ENCODE peak calls at places on chromosomes 3 and 15, in ten cellular contexts. N is cardiac fibroblast, J is GM13976, Q is Calu3, C is IMR-90, K is NB4, I is esophagus muscularis mucosa, Z is suprapubic skin, Y is HCT116, F is OCI-LY7. X is an unnamed sample.

GRCh38 chr3:129934234-129935123 is 40.0 kb upstream of the TRH start:
- DNase-seq in Y (peak; percentile 12), F (peak; percentile 41), J (peak; percentile 64), N (peak; percentile 43), Q (peak; percentile 49), Z (no peak), C (peak; percentile 16), K (peak; percentile 60), I (no peak), X (no peak)

GRCh38 chr15:82570721-82571519 is 30.7 kb upstream of the RPS17 start:
- DNase-seq in Q (no peak), I (no peak), C (peak; percentile 70), Z (no peak), Y (no peak), N (peak; percentile 18), K (no peak), J (no peak), F (no peak), X (no peak)

GRCh38 chr3:178520436-178520835 is 15.8 kb upstream of the KCNMB2 start:
- DNase-seq in N (no peak), F (no peak), I (no peak), Q (no peak), C (no peak), J (no peak), K (no peak), Z (no peak), Y (no peak), X (no peak)

GRCh38 chr15:90257776-90258175 is 7.7 kb upstream of the NGRN start:
- DNase-seq in N (no peak), F (no peak), C (no peak), I (no peak), K (no peak), Z (no peak), Y (no peak), J (no peak), Q (no peak), X (peak; percentile 53)

GRCh38 chr3:119219069-119219468 is 21.6 kb downstream of the B4GALT4 start:
- DNase-seq in Y (no peak), C (no peak), I (no peak), Z (no peak), Q (no peak), F (no peak), J (peak; percentile 67), N (no peak), K (no peak), X (no peak)

GRCh38 chr3:129461022-129461421 is 21.0 kb downstream of the IFT122 start:
- DNase-seq in C (peak; percentile 81), F (no peak), Q (no peak), K (no peak), J (no peak), N (peak; percentile 83), Z (no peak), I (no peak), Y (no peak), X (no peak)

GRCh38 chr3:41808152-41808551 is 153.8 kb downstream of the ULK4 start:
- DNase-seq in K (no peak), F (no peak), C (peak; percentile 64), Y (no peak), I (no peak), N (peak; percentile 69), Q (no peak), Z (no peak), J (no peak), X (no peak)

GRCh38 chr15:81213982-81214381 is 17.3 kb downstream of the IL16 start:
- DNase-seq in C (no peak), N (no peak), F (no peak), Y (no peak), J (no peak), Z (no peak), I (no peak), K (no peak), Q (no peak), X (no peak)

GRCh38 chr3:177427540-177427939 is 230.3 kb upstream of the TBL1XR1 start:
- DNase-seq in Y (no peak), Q (no peak), I (no peak), K (peak; percentile 43), C (peak; percentile 74), F (no peak), N (peak; percentile 55), Z (no peak), J (no peak), X (no peak)

GRCh38 chr15:99434506-99435137 is 131.2 kb upstream of the MEF2A start:
- DNase-seq in K (no peak), Q (no peak), N (no peak), Z (no peak), F (no peak), C (no peak), I (no peak), Y (no peak), J (no peak), X (peak; percentile 64)

GRCh38 chr15:41913251-41913650 is 19.4 kb upstream of the SPTBN5 start:
- DNase-seq in N (no peak), J (no peak), F (no peak), K (no peak), I (no peak), Q (no peak), Z (no peak), C (no peak), Y (no peak), X (no peak)
- TF ChIP-seq CTCF in N (no peak), J (no peak), F (no peak), K (no peak), I (no peak), Q (no peak), Z (no peak), C (no peak), Y (no peak), X (no peak)

GRCh38 chr3:38586546-38587520 is 62.7 kb downstream of the SCN5A start:
- DNase-seq in Z (no peak), Y (no peak), N (no peak), J (no peak), C (no peak), F (no peak), Q (no peak), K (no peak), I (peak; percentile 86), X (no peak)
- TF ChIP-seq CTCF in Z (no peak), Y (no peak), N (no peak), J (no peak), C (no peak), F (no peak), Q (no peak), K (no peak), I (no peak), X (no peak)

GRCh38 chr3:46537789-46538188 is 28.3 kb downstream of the LRRC2 start:
- DNase-seq in C (no peak), J (no peak), K (no peak), Y (no peak), N (no peak), I (peak; percentile 60), Q (no peak), F (peak; percentile 74), Z (no peak), X (peak; percentile 28)
- TF ChIP-seq CTCF in C (no peak), J (no peak), K (no peak), Y (no peak), N (no peak), I (no peak), Q (no peak), F (no peak), Z (no peak), X (no peak)

GRCh38 chr3:71955549-71956373 is 170.8 kb upstream of the PROK2 start:
- DNase-seq in K (peak; percentile 50), F (peak; percentile 66), Z (peak; percentile 71), Y (peak; percentile 45), N (peak; percentile 87), J (peak; percentile 33), C (peak; percentile 70), Q (peak; percentile 64), I (peak; percentile 93), X (no peak)
- TF ChIP-seq CTCF in K (peak; percentile 48), F (peak; percentile 91), Z (peak; percentile 66), Y (peak; percentile 72), N (peak; percentile 74), J (peak; percentile 52), C (peak; percentile 74), Q (peak; percentile 50), I (peak; percentile 74), X (peak; percentile 97)

X was measured in chondrocyte.